ENCODE peak calls at places on chromosome 17, in nine cellular contexts. X is activated naive CD4-positive, alpha-beta T cell; I is nucleus accumbens; O is GM19239; W is H1; P is head of caudate nucleus; L is omental fat pad; U is NCI-H2107; N is EL. B is an unnamed sample.
A peak's percentile ranks its signal among the peaks of the same experiment; 100 is the strongest.

GRCh38 chr17:6376901-6377300 is 58.0 kb downstream of the AIPL1 start:
- DNase-seq in X (no peak), I (no peak), O (no peak), W (no peak), P (no peak), L (no peak), U (no peak), N (no peak), B (no peak)

GRCh38 chr17:77392376-77393273 is 251.9 kb downstream of the SEC14L1 start:
- DNase-seq in X (no peak), I (no peak), O (no peak), W (peak; percentile 33), P (no peak), L (no peak), U (no peak), N (no peak), B (no peak)

GRCh38 chr17:1029196-1029911 is 32.4 kb downstream of the TIMM22 start:
- DNase-seq in X (no peak), I (no peak), O (no peak), W (no peak), P (peak; percentile 52), L (no peak), U (no peak), N (peak; percentile 48), B (no peak)

GRCh38 chr17:19791918-19792317 is 43.8 kb upstream of the ALDH3A1 start:
- DNase-seq in X (no peak), I (no peak), O (no peak), W (no peak), P (no peak), L (no peak), U (no peak), N (no peak), B (no peak)

GRCh38 chr17:1627219-1627986 is 1.2 kb downstream of the SLC43A2 start:
- DNase-seq in X (no peak), I (no peak), O (no peak), W (no peak), P (no peak), L (no peak), U (no peak), N (no peak), B (no peak)

GRCh38 chr17:75589919-75590303 is 2.3 kb downstream of the MYO15B start:
- DNase-seq in X (no peak), I (no peak), O (no peak), W (no peak), P (no peak), L (no peak), U (no peak), N (no peak), B (no peak)

GRCh38 chr17:79575229-79575628 is 35.6 kb downstream of the RBFOX3 start:
- DNase-seq in X (no peak), I (no peak), O (no peak), W (no peak), P (no peak), L (no peak), U (no peak), N (no peak), B (no peak)

GRCh38 chr17:7745748-7746470 is 28.4 kb downstream of the DNAH2 start:
- DNase-seq in X (no peak), I (no peak), O (no peak), W (no peak), P (no peak), L (peak; percentile 31), U (no peak), N (peak; percentile 95), B (peak; percentile 98)

GRCh38 chr17:20073056-20073979 is 64.2 kb downstream of the SPECC1 start:
- DNase-seq in X (no peak), I (no peak), O (no peak), W (no peak), P (peak; percentile 22), L (no peak), U (no peak), N (no peak), B (no peak)

GRCh38 chr17:73998246-73999220 is 204.9 kb upstream of the RPL38 start:
- DNase-seq in X (peak; percentile 61), I (no peak), O (peak; percentile 64), W (peak; percentile 39), P (peak; percentile 41), L (no peak), U (peak; percentile 50), N (no peak), B (no peak)

GRCh38 chr17:8740486-8740885 is 4.2 kb downstream of the CCDC42 start:
- DNase-seq in X (no peak), I (no peak), O (no peak), W (no peak), P (no peak), L (no peak), U (no peak), N (no peak), B (no peak)

GRCh38 chr17:46875849-46876352 is 24.5 kb downstream of the WNT9B start:
- DNase-seq in X (no peak), I (no peak), O (no peak), W (no peak), P (no peak), L (no peak), U (peak; percentile 43), N (no peak), B (no peak)

GRCh38 chr17:44113382-44113781 is 10.1 kb downstream of the HDAC5 start:
- DNase-seq in X (no peak), I (no peak), O (no peak), W (no peak), P (no peak), L (no peak), U (no peak), N (no peak), B (no peak)

GRCh38 chr17:11900655-11901054 is 96.6 kb downstream of the ZNF18 start:
- DNase-seq in X (no peak), I (no peak), O (no peak), W (no peak), P (no peak), L (no peak), U (no peak), N (no peak), B (no peak)

GRCh38 chr17:39235555-39236221 is 9.9 kb upstream of the STAC2 start:
- DNase-seq in X (no peak), I (no peak), O (peak; percentile 64), W (peak; percentile 49), P (no peak), L (no peak), U (peak; percentile 42), N (peak; percentile 63), B (peak; percentile 53)

GRCh38 chr17:56772442-56772841 is 61.3 kb downstream of the C17orf67 start:
- DNase-seq in X (no peak), I (no peak), O (no peak), W (no peak), P (no peak), L (no peak), U (no peak), N (no peak), B (no peak)

GRCh38 chr17:10775058-10775457 is 28.8 kb downstream of the TMEM238L start:
- DNase-seq in X (no peak), I (no peak), O (no peak), W (no peak), P (no peak), L (no peak), U (no peak), N (no peak), B (no peak)

GRCh38 chr17:8857919-8858318 is 9.6 kb downstream of the PIK3R6 start:
- DNase-seq in X (no peak), I (no peak), O (peak; percentile 36), W (no peak), P (no peak), L (no peak), U (no peak), N (peak; percentile 97), B (no peak)

GRCh38 chr17:30429155-30429554 is 48.1 kb upstream of the GOSR1 start:
- DNase-seq in X (no peak), I (no peak), O (no peak), W (no peak), P (no peak), L (no peak), U (no peak), N (peak; percentile 48), B (no peak)

GRCh38 chr17:38732376-38733314 is 2.5 kb downstream of the CISD3 start:
- DNase-seq in X (no peak), I (no peak), O (no peak), W (no peak), P (no peak), L (no peak), U (no peak), N (no peak), B (no peak)

GRCh38 chr17:40301315-40301714 is 7.7 kb upstream of the RARA start:
- DNase-seq in X (no peak), I (no peak), O (no peak), W (no peak), P (no peak), L (no peak), U (peak; percentile 37), N (no peak), B (no peak)

GRCh38 chr17:3282901-3283300 is 15.3 kb downstream of the OR3A1 start:
- DNase-seq in X (no peak), I (no peak), O (no peak), W (no peak), P (no peak), L (no peak), U (no peak), N (no peak), B (no peak)